ENCODE peak calls at places on chromosomes 7 and 10, in four cellular contexts. K is prostate gland, J is spleen, B is fibroblast of mammary gland. T is an unnamed sample.

GRCh38 chr10:73253226-73253557 is 748 bp upstream of the MRPS16 start:
- DNase-seq in B (no peak), J (no peak), K (no peak), T (no peak)

GRCh38 chr7:1918063-1918645 is 248.1 kb downstream of the ELFN1 start:
- DNase-seq in J (peak), B (no peak), K (no peak), T (no peak)

GRCh38 chr7:77532247-77532646 is 4.8 kb upstream of the PTPN12 start:
- DNase-seq in K (no peak), B (no peak), J (no peak), T (no peak)

GRCh38 chr7:55104707-55105433 is 86.1 kb downstream of the EGFR start:
- DNase-seq in B (peak), J (no peak), K (no peak), T (peak)

GRCh38 chr10:79192677-79193003 is 123.9 kb downstream of the ZMIZ1 start:
- DNase-seq in K (no peak), J (no peak), B (peak), T (peak)

GRCh38 chr7:115618676-115619075 is 411.9 kb downstream of the TFEC start:
- DNase-seq in B (peak), J (no peak), K (no peak), T (peak)

GRCh38 chr7:157278791-157279678 is 57.8 kb upstream of the DNAJB6 start:
- DNase-seq in K (no peak), J (peak), B (peak), T (peak)

GRCh38 chr10:102492983-102493382 is 9.5 kb downstream of the ACTR1A start:
- DNase-seq in K (peak), J (peak), B (no peak), T (peak)

GRCh38 chr7:142776206-142776844 is 5.6 kb downstream of the PRSS2 start:
- DNase-seq in K (no peak), B (peak), J (no peak), T (peak)

GRCh38 chr10:9157656-9158055 is 1103.2 kb downstream of the GATA3 start:
- DNase-seq in J (no peak), K (no peak), B (no peak), T (no peak)

GRCh38 chr7:71633571-71634008 is 501.6 kb downstream of the GALNT17 start:
- DNase-seq in J (no peak), B (peak), K (no peak), T (peak)

GRCh38 chr10:121132278-121132672 is 281.1 kb downstream of the WDR11 start:
- DNase-seq in J (no peak), B (no peak), K (no peak), T (no peak)

GRCh38 chr7:99623091-99623693 is 6.4 kb downstream of the ZSCAN25 start:
- DNase-seq in B (no peak), J (no peak), K (peak), T (peak)

GRCh38 chr7:99623702-99624447 is 7.1 kb downstream of the ZSCAN25 start:
- DNase-seq in J (no peak), K (no peak), B (no peak), T (no peak)

GRCh38 chr7:99624487-99624886 is 7.7 kb downstream of the ZSCAN25 start:
- DNase-seq in J (peak), B (no peak), K (no peak), T (no peak)

GRCh38 chr7:99621271-99621670 is 4.5 kb downstream of the ZSCAN25 start:
- DNase-seq in K (no peak), B (no peak), J (no peak), T (no peak)

DNA sequence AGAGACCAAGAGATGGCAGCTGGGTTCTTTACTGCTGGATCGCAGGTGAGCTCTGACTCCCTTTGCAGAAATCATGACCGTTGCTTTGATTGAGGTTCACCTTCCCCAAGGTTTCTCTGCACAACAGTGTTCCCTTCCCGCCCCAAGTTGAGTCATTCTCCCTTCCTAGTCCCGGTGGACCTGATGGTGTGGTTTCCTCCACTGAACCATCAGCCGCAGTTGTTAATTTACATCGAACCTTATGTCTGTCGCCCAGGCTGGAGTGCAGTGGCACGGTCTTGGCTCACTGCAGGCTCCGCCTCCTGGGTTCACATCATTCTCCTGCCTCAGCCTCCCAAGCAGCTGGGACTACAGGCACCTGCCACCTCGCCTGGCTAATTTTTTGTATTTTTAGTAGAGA is 5.8 kb downstream of the ZSCAN25 start:
- DNase-seq in K (no peak), J (no peak), B (no peak), T (no peak)
- TF ChIP-seq CTCF in K (no peak), J (no peak), B (no peak), T (no peak)

DNA sequence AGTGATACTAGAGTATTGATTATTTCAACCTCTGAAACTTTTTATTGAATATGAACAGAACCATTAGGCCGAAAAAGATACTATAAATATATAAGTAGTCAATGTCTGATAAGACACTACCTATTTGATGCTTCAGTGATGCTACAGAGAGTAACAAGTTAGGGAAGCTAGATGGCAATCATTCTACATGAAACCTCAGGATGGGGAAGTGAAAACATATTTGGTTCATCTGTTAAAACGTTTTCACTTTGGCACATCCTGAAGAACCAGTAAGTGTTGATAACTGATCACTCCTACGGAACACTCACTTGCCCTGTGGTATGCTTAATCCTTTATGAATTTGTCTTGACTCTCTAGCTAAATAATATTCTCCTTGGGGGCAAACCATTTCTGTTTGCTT is 1064.9 kb downstream of the NXPH1 start:
- DNase-seq in B (no peak), J (no peak), K (no peak), T (peak)
- TF ChIP-seq CTCF in B (no peak), J (no peak), K (no peak), T (no peak)

DNA sequence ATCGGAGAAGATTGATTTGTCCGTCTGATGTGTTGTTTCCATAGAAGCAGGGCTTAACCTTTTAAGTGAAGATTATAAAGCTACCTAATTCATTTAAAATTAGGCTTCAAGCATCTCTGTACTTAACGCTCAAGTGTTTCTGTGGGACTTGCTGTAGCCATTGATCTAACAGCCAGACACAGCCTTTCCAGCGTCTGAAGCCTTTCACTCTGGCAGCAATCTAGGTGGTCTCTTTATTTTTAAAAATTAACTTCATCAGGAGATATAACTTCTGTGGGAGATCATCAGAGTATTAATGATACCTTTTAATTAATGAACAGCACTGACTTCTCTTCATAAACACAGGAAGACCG is 88.1 kb downstream of the BEND7 start:
- DNase-seq in J (no peak), B (no peak), K (no peak), T (no peak)
- TF ChIP-seq CTCF in J (no peak), B (no peak), K (no peak), T (no peak)

GRCh38 chr10:21336476-21337170 is 188.9 kb downstream of the SKIDA1 start:
- DNase-seq in B (peak), K (peak), J (no peak), T (peak)
- TF ChIP-seq CTCF in B (no peak), K (no peak), J (no peak), T (no peak)

DNA sequence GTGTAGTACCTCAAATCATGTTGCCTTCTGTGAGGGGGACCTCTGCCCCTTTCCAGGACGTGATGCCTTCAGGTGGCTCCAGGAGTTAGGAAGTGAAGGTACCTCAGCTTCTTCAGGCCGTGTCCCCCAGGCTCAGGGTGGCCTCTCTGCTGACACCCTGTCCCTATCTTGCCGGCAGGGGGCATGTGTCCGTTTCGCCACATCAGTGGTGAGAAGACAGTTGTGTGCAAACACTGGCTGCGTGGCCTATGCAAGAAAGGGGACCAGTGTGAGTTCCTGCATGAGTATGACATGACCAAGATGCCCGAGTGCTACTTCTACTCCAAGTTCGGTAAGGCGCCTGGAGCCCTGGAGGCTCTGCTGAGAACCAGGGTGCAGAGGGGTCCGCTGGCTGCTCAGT is 9.2 kb downstream of the CPSF4 start:
- DNase-seq in K (no peak), B (no peak), J (no peak), T (no peak)
- TF ChIP-seq CTCF in K (no peak), B (peak), J (no peak), T (no peak)

T was measured in fibroblast of lung.